ENCODE peak calls at places on chromosomes 3 and 15, in seven cellular contexts. R is esophagus muscularis mucosa, Z is upper lobe of left lung, P is spleen, E is HCT116, T is GM12878, O is GM12891. Q is an unnamed sample.

GRCh38 chr15:62940755-62941361 is 101.7 kb upstream of the TPM1 start:
- DNase-seq in E (no peak), T (no peak), O (no peak), P (no peak), Z (peak), R (peak), Q (peak)

GRCh38 chr15:94411279-94411678 is 179.9 kb downstream of the MCTP2 start:
- DNase-seq in P (no peak), Z (no peak), O (no peak), T (no peak), E (no peak), R (no peak), Q (no peak)

GRCh38 chr15:68106656-68107055 is 52.5 kb downstream of the PIAS1 start:
- DNase-seq in P (no peak), E (no peak), Z (no peak), R (no peak), O (no peak), T (no peak), Q (no peak)

GRCh38 chr15:26355671-26356070 is 417.2 kb downstream of the GABRB3 start:
- DNase-seq in T (no peak), P (no peak), Z (no peak), R (no peak), E (no peak), O (no peak), Q (no peak)

GRCh38 chr3:193828477-193828876 is 235.5 kb downstream of the OPA1 start:
- DNase-seq in O (no peak), E (no peak), P (no peak), R (no peak), T (no peak), Z (no peak), Q (no peak)

GRCh38 chr3:8776406-8776805 is 7.0 kb upstream of the OXTR start:
- DNase-seq in E (no peak), O (no peak), R (peak), Z (no peak), P (no peak), T (no peak), Q (no peak)

GRCh38 chr3:79383402-79384012 is 384.3 kb downstream of the ROBO1 start:
- DNase-seq in O (no peak), Z (no peak), T (no peak), R (no peak), P (no peak), E (no peak), Q (no peak)

GRCh38 chr15:93460717-93461116 is 371.7 kb upstream of the RGMA start:
- DNase-seq in T (peak), O (no peak), Z (no peak), R (no peak), E (no peak), P (no peak), Q (no peak)

GRCh38 chr3:120552184-120553020 is 43.7 kb upstream of the NDUFB4 start:
- DNase-seq in T (no peak), R (peak), P (no peak), E (no peak), O (no peak), Z (no peak), Q (no peak)

GRCh38 chr3:85785766-85786165 is 827.0 kb downstream of the CADM2 start:
- DNase-seq in Z (no peak), E (no peak), T (no peak), O (no peak), R (no peak), P (no peak), Q (no peak)

GRCh38 chr15:100211855-100212850 is 129.6 kb downstream of the ADAMTS17 start:
- DNase-seq in E (no peak), P (peak), Z (no peak), T (no peak), R (no peak), O (no peak), Q (no peak)

GRCh38 chr3:37872413-37873160 is 10.9 kb downstream of the CTDSPL start:
- DNase-seq in R (no peak), E (no peak), T (no peak), O (no peak), Z (no peak), P (no peak), Q (no peak)

GRCh38 chr3:29318251-29318650 is 37.4 kb downstream of the RBMS3 start:
- DNase-seq in E (no peak), R (no peak), O (no peak), T (no peak), Z (no peak), P (no peak), Q (no peak)

GRCh38 chr3:9727041-9727595 is 4.4 kb upstream of the BRPF1 start:
- DNase-seq in Z (no peak), E (peak), T (no peak), P (no peak), R (no peak), O (no peak), Q (no peak)

GRCh38 chr3:123341871-123342630 is 106.8 kb downstream of the ADCY5 start:
- DNase-seq in P (peak), R (no peak), Z (no peak), E (no peak), O (no peak), T (no peak), Q (no peak)

GRCh38 chr15:101637549-101638318 is 14.4 kb downstream of the TM2D3 start:
- DNase-seq in T (no peak), Z (no peak), R (peak), O (no peak), P (no peak), E (no peak), Q (no peak)

GRCh38 chr3:14803101-14803980 is 15.4 kb upstream of the FGD5 start:
- DNase-seq in T (no peak), Z (no peak), R (no peak), E (no peak), P (peak), O (no peak), Q (peak)

GRCh38 chr3:77412591-77412990 is 372.7 kb downstream of the ROBO2 start:
- DNase-seq in R (no peak), E (no peak), T (no peak), Z (no peak), O (no peak), P (no peak), Q (no peak)

GRCh38 chr3:45462522-45463262 is 74.3 kb downstream of the LARS2 start:
- DNase-seq in T (no peak), Z (no peak), R (peak), E (no peak), P (no peak), O (peak), Q (no peak)

GRCh38 chr15:80507638-80508316 is 103.6 kb downstream of the ARNT2 start:
- DNase-seq in Z (no peak), P (no peak), O (no peak), E (no peak), T (no peak), R (peak), Q (no peak)

GRCh38 chr3:106438916-106439315 is 570.1 kb upstream of the CBLB start:
- DNase-seq in E (no peak), R (no peak), O (no peak), P (no peak), Z (no peak), T (no peak), Q (no peak)

GRCh38 chr3:114216186-114216970 is 21.0 kb downstream of the ZNF80 start:
- DNase-seq in Z (no peak), R (no peak), T (no peak), E (no peak), P (no peak), O (no peak), Q (no peak)

GRCh38 chr15:69749797-69750196 is 297.2 kb downstream of the RPLP1 start:
- DNase-seq in T (no peak), O (no peak), Z (no peak), P (no peak), R (no peak), E (peak), Q (no peak)

GRCh38 chr3:115651599-115651998 is 28.3 kb downstream of the GAP43 start:
- DNase-seq in O (no peak), Z (no peak), P (no peak), R (no peak), T (no peak), E (no peak), Q (no peak)

GRCh38 chr3:127185268-127185667 is 7.7 kb upstream of the PRR23E start:
- DNase-seq in T (no peak), R (no peak), P (no peak), E (no peak), O (no peak), Z (no peak), Q (no peak)

GRCh38 chr3:31248619-31248992 is 284.1 kb upstream of the STT3B start:
- DNase-seq in Z (no peak), T (no peak), O (no peak), R (peak), E (no peak), P (no peak), Q (no peak)

GRCh38 chr3:114221165-114221880 is 16.1 kb downstream of the ZNF80 start:
- DNase-seq in P (no peak), E (no peak), Z (no peak), R (no peak), T (no peak), O (no peak), Q (no peak)

GRCh38 chr15:93035953-93036810 is 52.8 kb downstream of the RGMA start:
- DNase-seq in E (peak), Z (peak), R (no peak), P (peak), T (no peak), O (peak), Q (peak)

GRCh38 chr3:101851833-101852232 is 2.5 kb downstream of the NFKBIZ start:
- DNase-seq in P (no peak), E (no peak), O (no peak), T (no peak), Z (no peak), R (no peak), Q (no peak)

GRCh38 chr15:51751687-51752683 is 588 bp downstream of the TMOD2 start:
- DNase-seq in R (peak), P (peak), Z (peak), T (no peak), O (peak), E (no peak), Q (peak)

GRCh38 chr3:102904629-102905028 is 469.8 kb downstream of the ZPLD1 start:
- DNase-seq in T (no peak), R (no peak), Z (no peak), E (no peak), P (peak), O (no peak), Q (no peak)

GRCh38 chr15:51681303-51681963 is at the start of gene SCG3:
- DNase-seq in T (no peak), E (peak), Z (peak), P (peak), R (no peak), O (peak), Q (peak)

GRCh38 chr3:184423567-184423966 is 43.7 kb downstream of the CHRD start:
- DNase-seq in O (no peak), P (no peak), R (no peak), T (no peak), Z (no peak), E (no peak), Q (no peak)

GRCh38 chr15:40313531-40314398 is 6.0 kb upstream of the PLCB2 start:
- DNase-seq in P (peak), E (no peak), Z (peak), R (no peak), O (no peak), T (no peak), Q (peak)

GRCh38 chr3:169149349-169149890 is 514.1 kb downstream of the MECOM start:
- DNase-seq in E (peak), P (peak), O (peak), Z (peak), R (no peak), T (peak), Q (peak)

GRCh38 chr15:93087825-93088199 is 1.2 kb downstream of the RGMA start:
- DNase-seq in R (peak), P (peak), E (peak), Z (peak), T (peak), O (peak), Q (peak)

GRCh38 chr3:97829198-97829597 is 7.4 kb downstream of the CRYBG3 start:
- DNase-seq in P (no peak), R (no peak), Z (no peak), T (no peak), E (no peak), O (no peak), Q (no peak)
- TF ChIP-seq POLR2A in P (no peak), R (no peak), Z (no peak), T (no peak), E (no peak), O (no peak), Q (no peak)

GRCh38 chr15:97791824-97792792 is 168.4 kb upstream of the ARRDC4 start:
- DNase-seq in Z (no peak), R (no peak), P (no peak), E (no peak), T (no peak), O (no peak), Q (no peak)
- TF ChIP-seq POLR2AphosphoS5 in Z (no peak), R (peak), P (no peak), E (no peak), T (no peak), O (no peak), Q (no peak)

GRCh38 chr3:47847801-47848518 is 45.0 kb downstream of the DHX30 start:
- DNase-seq in O (no peak), E (no peak), R (no peak), Z (no peak), T (no peak), P (no peak), Q (no peak)
- TF ChIP-seq POLR2A in O (peak), E (no peak), R (no peak), Z (no peak), T (peak), P (no peak), Q (no peak)

DNA sequence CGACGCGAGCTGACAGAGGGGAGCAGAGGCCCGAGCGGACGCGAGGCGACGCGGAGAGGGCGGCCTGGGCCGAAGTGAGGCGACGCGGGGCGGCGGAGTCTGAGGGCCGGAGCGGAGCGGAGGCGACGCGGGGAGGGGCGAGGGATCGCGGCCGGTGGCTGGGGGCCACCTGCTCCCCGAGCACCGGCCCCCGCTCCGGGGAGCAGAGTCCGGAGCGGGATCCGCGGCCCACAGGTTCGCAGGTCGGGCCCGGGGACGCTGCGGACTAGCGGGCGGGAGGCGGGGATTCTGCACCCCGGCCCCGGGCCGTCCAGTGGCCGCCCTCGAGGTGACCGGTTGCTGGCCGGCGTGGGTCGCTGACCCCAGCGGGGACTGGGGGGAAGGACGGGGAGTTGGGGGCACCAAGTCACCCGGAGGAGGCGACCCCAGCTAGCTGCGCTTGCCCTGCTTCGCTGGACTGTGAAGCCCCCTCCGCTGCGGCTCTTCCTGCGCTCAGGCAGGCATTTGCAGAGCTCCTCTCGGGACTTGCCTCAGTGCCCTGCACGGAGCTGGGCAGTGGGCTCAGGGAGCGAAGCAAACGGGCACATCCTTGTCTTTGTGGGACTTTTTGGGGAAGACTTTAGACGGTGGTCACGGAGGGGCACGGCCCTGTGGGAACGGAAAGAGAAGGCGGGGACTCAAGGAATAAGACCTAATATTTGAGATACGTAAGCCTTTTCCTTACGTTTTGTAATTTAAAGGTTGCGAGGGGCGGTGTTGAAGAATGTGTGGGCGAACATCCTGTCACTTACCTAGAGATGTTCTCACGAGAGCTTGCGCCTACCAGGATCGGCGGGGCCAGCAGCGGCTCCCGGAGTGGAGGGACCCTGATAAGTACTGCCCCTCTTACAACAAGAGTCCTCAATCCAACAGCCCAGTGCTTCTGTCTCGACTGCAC is 568 bp downstream of the HMCES start:
- DNase-seq in E (peak), Z (peak), T (no peak), R (no peak), O (no peak), P (peak), Q (peak)
- TF ChIP-seq POLR2AphosphoS5 in E (no peak), Z (peak), T (peak), R (no peak), O (peak), P (no peak), Q (peak)

GRCh38 chr3:57600195-57600594 is 3.1 kb upstream of the ARF4 start:
- DNase-seq in E (no peak), T (no peak), R (no peak), P (no peak), Z (no peak), O (no peak), Q (no peak)

GRCh38 chr3:57594576-57594975 is 2.6 kb downstream of the ARF4 start:
- DNase-seq in E (no peak), P (no peak), O (no peak), R (no peak), T (no peak), Z (no peak), Q (no peak)

GRCh38 chr3:57596495-57597239 is 477 bp downstream of the ARF4 start:
- DNase-seq in E (peak), T (peak), O (peak), Z (peak), R (peak), P (peak), Q (peak)

GRCh38 chr3:57597973-57598351 is 818 bp upstream of the ARF4 start:
- DNase-seq in R (no peak), O (no peak), Z (no peak), E (no peak), P (no peak), T (no peak), Q (peak)

DNA sequence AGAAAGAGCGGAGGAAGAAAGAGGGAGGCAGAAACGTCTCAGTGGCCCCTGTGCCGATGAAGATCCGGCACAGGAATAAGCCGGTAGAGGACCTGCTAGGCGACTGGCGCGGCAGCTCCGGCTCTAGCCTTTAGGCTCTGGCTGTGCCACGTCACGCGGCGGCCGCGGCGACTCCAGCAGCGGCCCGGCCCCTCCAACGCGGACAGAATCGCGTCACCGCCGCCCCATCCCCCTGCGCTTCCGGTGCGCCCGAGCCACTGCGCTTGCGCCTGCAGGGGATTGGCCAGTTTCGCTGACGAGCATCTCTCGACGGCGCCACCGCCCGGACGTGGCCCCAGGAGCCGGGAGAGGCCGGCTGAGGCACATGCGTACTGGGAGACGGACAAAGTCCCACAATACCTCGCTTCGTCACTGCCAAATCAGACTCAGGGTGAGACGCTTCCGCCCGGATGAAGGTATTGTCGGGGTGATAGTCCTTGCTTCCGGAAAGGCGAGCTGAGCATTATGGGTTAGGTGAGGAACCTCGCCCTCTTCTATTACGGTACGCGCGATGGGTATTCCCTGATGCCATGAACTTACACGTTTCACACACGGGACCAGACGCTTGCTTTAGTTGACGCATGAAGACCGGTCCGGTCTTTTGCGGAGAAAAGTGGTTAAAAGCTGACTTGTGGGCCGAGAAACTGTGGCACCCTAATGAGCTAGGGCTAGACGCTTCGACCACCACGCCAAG is at the start of gene ARF4:
- DNase-seq in T (peak), P (peak), R (peak), O (peak), Z (peak), E (peak), Q (peak)
- TF ChIP-seq POLR2A in T (peak), P (peak), R (peak), O (peak), Z (peak), E (peak), Q (no peak)

GRCh38 chr15:41897327-41897726 is 3.5 kb upstream of the SPTBN5 start:
- DNase-seq in Z (no peak), T (no peak), R (no peak), E (no peak), O (no peak), P (no peak), Q (no peak)
- TF ChIP-seq POLR2AphosphoS5 in Z (no peak), T (peak), R (no peak), E (no peak), O (peak), P (no peak), Q (no peak)

DNA sequence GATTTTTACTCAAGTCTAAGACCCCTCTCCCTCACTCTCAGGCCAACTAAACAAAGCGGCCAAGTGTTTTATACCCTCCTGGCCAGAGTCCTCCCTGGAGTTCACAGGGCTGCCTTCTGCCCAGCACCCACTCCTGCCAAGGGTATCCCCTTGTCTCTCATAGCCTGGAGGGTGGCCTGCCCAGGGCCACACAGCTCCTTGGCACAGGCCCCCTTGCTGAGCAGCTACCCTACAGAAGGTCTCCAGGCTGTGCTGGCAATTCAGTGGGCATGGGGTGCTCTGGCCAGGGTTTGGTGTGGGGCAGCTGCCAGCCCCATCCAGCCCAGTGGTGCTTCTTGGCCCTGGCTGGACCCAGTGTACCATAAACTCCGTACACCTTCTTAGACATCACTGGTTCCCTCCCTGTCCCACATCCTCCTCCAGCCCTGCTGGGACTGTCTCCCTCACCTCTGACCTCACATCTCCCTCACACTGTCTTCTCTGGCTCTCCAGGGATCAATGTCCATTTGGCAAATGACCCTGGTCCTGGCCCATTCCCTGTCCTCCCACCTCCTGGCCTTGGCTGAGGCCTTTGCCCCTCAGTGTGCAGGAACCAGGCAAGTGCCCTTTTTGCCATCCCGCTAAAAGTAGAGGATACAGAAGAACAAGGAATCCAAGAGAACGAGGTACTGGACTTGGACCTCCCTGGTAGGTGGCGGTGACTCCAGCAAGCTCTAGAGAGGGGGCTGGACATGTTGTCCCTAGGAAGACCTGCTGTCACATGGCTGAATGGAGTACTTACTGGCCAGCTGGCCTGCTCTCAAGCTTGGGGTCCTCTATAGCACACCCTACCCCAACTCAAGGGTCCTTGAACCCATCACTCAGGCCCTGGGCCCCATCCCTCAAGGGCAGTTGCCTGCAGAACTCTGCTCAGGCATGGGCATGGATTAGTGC is 50.0 kb upstream of the TRPM1 start:
- DNase-seq in O (no peak), E (no peak), R (no peak), Z (no peak), T (no peak), P (peak), Q (peak)
- TF ChIP-seq POLR2A in O (no peak), E (no peak), R (no peak), Z (no peak), T (no peak), P (no peak), Q (no peak)

GRCh38 chr3:134836921-134837320 is 41.9 kb downstream of the EPHB1 start:
- DNase-seq in O (no peak), P (no peak), T (no peak), R (no peak), E (no peak), Z (no peak), Q (no peak)
- TF ChIP-seq POLR2AphosphoS5 in O (no peak), P (no peak), T (no peak), R (no peak), E (no peak), Z (no peak), Q (no peak)